ENCODE peak calls at places on chromosomes 1 and 21, in seven cellular contexts. One of them, this sample, is unnamed.

GRCh38 chr1:25641931-25642611 is 25.5 kb downstream of the MAN1C1 start:
- DNase-seq in RPMI8226: peak
- DNase-seq in CMK: no peak
- DNase-seq in HuH-7.5: no peak
- DNase-seq in NCI-H510A treated with DMSO at 0.1 percent for 48 hours: no peak
- DNase-seq in MCF 10A: peak
- DNase-seq in LoVo: no peak
- DNase-seq in this sample: no peak

GRCh38 chr1:98975113-98975512 is 29.5 kb downstream of the PLPPR5 start:
- DNase-seq in RPMI8226: no peak
- DNase-seq in MCF 10A: no peak
- DNase-seq in HuH-7.5: no peak
- DNase-seq in NCI-H510A treated with DMSO at 0.1 percent for 48 hours: no peak
- DNase-seq in CMK: no peak
- DNase-seq in LoVo: no peak
- DNase-seq in this sample: peak

GRCh38 chr1:116360435-116361173 is 12.4 kb upstream of the ATP1A1 start:
- DNase-seq in HuH-7.5: no peak
- DNase-seq in CMK: no peak
- DNase-seq in NCI-H510A treated with DMSO at 0.1 percent for 48 hours: no peak
- DNase-seq in MCF 10A: peak
- DNase-seq in LoVo: no peak
- DNase-seq in RPMI8226: no peak
- DNase-seq in this sample: no peak

GRCh38 chr1:92211166-92211565 is 6.5 kb upstream of the C1orf146 start:
- DNase-seq in MCF 10A: peak
- DNase-seq in NCI-H510A treated with DMSO at 0.1 percent for 48 hours: no peak
- DNase-seq in LoVo: no peak
- DNase-seq in CMK: no peak
- DNase-seq in HuH-7.5: no peak
- DNase-seq in RPMI8226: no peak
- DNase-seq in this sample: no peak

GRCh38 chr1:176626572-176627061 is 163.6 kb downstream of the PAPPA2 start:
- DNase-seq in NCI-H510A treated with DMSO at 0.1 percent for 48 hours: no peak
- DNase-seq in CMK: no peak
- DNase-seq in RPMI8226: no peak
- DNase-seq in HuH-7.5: no peak
- DNase-seq in MCF 10A: no peak
- DNase-seq in LoVo: no peak
- DNase-seq in this sample: no peak

GRCh38 chr1:208154679-208155078 is 89.5 kb downstream of the PLXNA2 start:
- DNase-seq in RPMI8226: no peak
- DNase-seq in HuH-7.5: no peak
- DNase-seq in LoVo: no peak
- DNase-seq in CMK: no peak
- DNase-seq in NCI-H510A treated with DMSO at 0.1 percent for 48 hours: no peak
- DNase-seq in MCF 10A: no peak
- DNase-seq in this sample: no peak

GRCh38 chr1:169809370-169810095 is 14.8 kb upstream of the METTL18 start:
- DNase-seq in CMK: peak
- DNase-seq in RPMI8226: peak
- DNase-seq in NCI-H510A treated with DMSO at 0.1 percent for 48 hours: peak
- DNase-seq in HuH-7.5: peak
- DNase-seq in MCF 10A: peak
- DNase-seq in LoVo: peak
- DNase-seq in this sample: peak

GRCh38 chr1:66924756-66925557 is at the start of the genes DNAI4 and MIER1:
- DNase-seq in CMK: peak
- DNase-seq in NCI-H510A treated with DMSO at 0.1 percent for 48 hours: peak
- DNase-seq in HuH-7.5: peak
- DNase-seq in RPMI8226: peak
- DNase-seq in MCF 10A: peak
- DNase-seq in LoVo: peak
- DNase-seq in this sample: peak

GRCh38 chr1:61389926-61390845 is 307.8 kb downstream of the NFIA start:
- DNase-seq in NCI-H510A treated with DMSO at 0.1 percent for 48 hours: no peak
- DNase-seq in RPMI8226: no peak
- DNase-seq in HuH-7.5: no peak
- DNase-seq in MCF 10A: no peak
- DNase-seq in CMK: no peak
- DNase-seq in LoVo: no peak
- DNase-seq in this sample: no peak

GRCh38 chr1:29986986-29987385 is 736.4 kb downstream of the MATN1 start:
- DNase-seq in LoVo: no peak
- DNase-seq in HuH-7.5: no peak
- DNase-seq in CMK: no peak
- DNase-seq in MCF 10A: no peak
- DNase-seq in NCI-H510A treated with DMSO at 0.1 percent for 48 hours: no peak
- DNase-seq in RPMI8226: no peak
- DNase-seq in this sample: no peak

GRCh38 chr1:167196185-167196584 is 24.5 kb upstream of the POU2F1 start:
- DNase-seq in MCF 10A: peak
- DNase-seq in CMK: no peak
- DNase-seq in NCI-H510A treated with DMSO at 0.1 percent for 48 hours: no peak
- DNase-seq in LoVo: no peak
- DNase-seq in HuH-7.5: no peak
- DNase-seq in RPMI8226: no peak
- DNase-seq in this sample: no peak

GRCh38 chr1:68478662-68479061 is 18.2 kb downstream of the DEPDC1 start:
- DNase-seq in NCI-H510A treated with DMSO at 0.1 percent for 48 hours: no peak
- DNase-seq in RPMI8226: no peak
- DNase-seq in MCF 10A: no peak
- DNase-seq in CMK: no peak
- DNase-seq in HuH-7.5: no peak
- DNase-seq in LoVo: no peak
- DNase-seq in this sample: no peak

GRCh38 chr1:32874860-32875793 is 4.4 kb upstream of the FNDC5 start:
- DNase-seq in HuH-7.5: no peak
- DNase-seq in RPMI8226: no peak
- DNase-seq in NCI-H510A treated with DMSO at 0.1 percent for 48 hours: no peak
- DNase-seq in MCF 10A: no peak
- DNase-seq in CMK: no peak
- DNase-seq in LoVo: no peak
- DNase-seq in this sample: no peak

GRCh38 chr1:85366391-85366790 is 90.0 kb upstream of the BCL10 start:
- DNase-seq in RPMI8226: no peak
- DNase-seq in NCI-H510A treated with DMSO at 0.1 percent for 48 hours: no peak
- DNase-seq in LoVo: no peak
- DNase-seq in CMK: no peak
- DNase-seq in MCF 10A: peak
- DNase-seq in HuH-7.5: no peak
- DNase-seq in this sample: no peak

GRCh38 chr1:213750231-213751063 is 237.3 kb upstream of the PROX1 start:
- DNase-seq in LoVo: no peak
- DNase-seq in RPMI8226: no peak
- DNase-seq in MCF 10A: no peak
- DNase-seq in NCI-H510A treated with DMSO at 0.1 percent for 48 hours: no peak
- DNase-seq in CMK: no peak
- DNase-seq in HuH-7.5: no peak
- DNase-seq in this sample: no peak

GRCh38 chr1:84259376-84259775 is 42.1 kb upstream of the SAMD13 start:
- DNase-seq in CMK: no peak
- DNase-seq in RPMI8226: no peak
- DNase-seq in HuH-7.5: no peak
- DNase-seq in NCI-H510A treated with DMSO at 0.1 percent for 48 hours: peak
- DNase-seq in MCF 10A: no peak
- DNase-seq in LoVo: no peak
- DNase-seq in this sample: no peak

GRCh38 chr1:2505461-2505994 is 20.9 kb downstream of the PANK4 start:
- DNase-seq in LoVo: no peak
- DNase-seq in HuH-7.5: no peak
- DNase-seq in RPMI8226: no peak
- DNase-seq in CMK: no peak
- DNase-seq in NCI-H510A treated with DMSO at 0.1 percent for 48 hours: no peak
- DNase-seq in MCF 10A: no peak
- DNase-seq in this sample: peak

GRCh38 chr1:206979379-206980043 is 9.3 kb upstream of the FCAMR start:
- DNase-seq in NCI-H510A treated with DMSO at 0.1 percent for 48 hours: no peak
- DNase-seq in HuH-7.5: no peak
- DNase-seq in LoVo: no peak
- DNase-seq in RPMI8226: peak
- DNase-seq in MCF 10A: peak
- DNase-seq in CMK: no peak
- DNase-seq in this sample: peak

GRCh38 chr1:208269338-208269666 is 25.1 kb upstream of the PLXNA2 start:
- DNase-seq in LoVo: no peak
- DNase-seq in CMK: no peak
- DNase-seq in RPMI8226: no peak
- DNase-seq in MCF 10A: no peak
- DNase-seq in HuH-7.5: no peak
- DNase-seq in NCI-H510A treated with DMSO at 0.1 percent for 48 hours: no peak
- DNase-seq in this sample: no peak

GRCh38 chr1:74193908-74194307 is 4.1 kb downstream of the LRRIQ3 start:
- DNase-seq in RPMI8226: no peak
- DNase-seq in NCI-H510A treated with DMSO at 0.1 percent for 48 hours: no peak
- DNase-seq in HuH-7.5: no peak
- DNase-seq in LoVo: no peak
- DNase-seq in CMK: no peak
- DNase-seq in MCF 10A: peak
- DNase-seq in this sample: no peak

GRCh38 chr21:44424608-44425306 is 30.6 kb upstream of the LRRC3 start:
- DNase-seq in HuH-7.5: no peak
- DNase-seq in LoVo: no peak
- DNase-seq in RPMI8226: no peak
- DNase-seq in MCF 10A: no peak
- DNase-seq in NCI-H510A treated with DMSO at 0.1 percent for 48 hours: no peak
- DNase-seq in CMK: no peak
- DNase-seq in this sample: no peak

GRCh38 chr1:78426398-78426797 is 64.4 kb upstream of the PTGFR start:
- DNase-seq in RPMI8226: no peak
- DNase-seq in CMK: no peak
- DNase-seq in NCI-H510A treated with DMSO at 0.1 percent for 48 hours: no peak
- DNase-seq in LoVo: no peak
- DNase-seq in MCF 10A: no peak
- DNase-seq in HuH-7.5: no peak
- DNase-seq in this sample: peak

GRCh38 chr1:54487571-54488050 is 60.4 kb upstream of the ACOT11 start:
- DNase-seq in NCI-H510A treated with DMSO at 0.1 percent for 48 hours: peak
- DNase-seq in CMK: no peak
- DNase-seq in LoVo: no peak
- DNase-seq in MCF 10A: no peak
- DNase-seq in HuH-7.5: no peak
- DNase-seq in RPMI8226: peak
- DNase-seq in this sample: peak

GRCh38 chr1:22828151-22828817 is 117.6 kb downstream of the EPHB2 start:
- DNase-seq in HuH-7.5: no peak
- DNase-seq in CMK: no peak
- DNase-seq in MCF 10A: no peak
- DNase-seq in NCI-H510A treated with DMSO at 0.1 percent for 48 hours: no peak
- DNase-seq in LoVo: no peak
- DNase-seq in RPMI8226: no peak
- DNase-seq in this sample: no peak

GRCh38 chr1:30420519-30421050 is 302.8 kb downstream of the MATN1 start:
- DNase-seq in NCI-H510A treated with DMSO at 0.1 percent for 48 hours: no peak
- DNase-seq in HuH-7.5: no peak
- DNase-seq in CMK: no peak
- DNase-seq in MCF 10A: peak
- DNase-seq in LoVo: no peak
- DNase-seq in RPMI8226: no peak
- DNase-seq in this sample: no peak

GRCh38 chr1:77605246-77606026 is 77.0 kb downstream of the ZZZ3 start:
- DNase-seq in CMK: peak
- DNase-seq in HuH-7.5: no peak
- DNase-seq in MCF 10A: peak
- DNase-seq in NCI-H510A treated with DMSO at 0.1 percent for 48 hours: peak
- DNase-seq in LoVo: peak
- DNase-seq in RPMI8226: peak
- DNase-seq in this sample: no peak

GRCh38 chr1:41239988-41240610 is 2.0 kb downstream of the SCMH1 start:
- DNase-seq in MCF 10A: peak
- DNase-seq in HuH-7.5: peak
- DNase-seq in LoVo: no peak
- DNase-seq in CMK: no peak
- DNase-seq in RPMI8226: peak
- DNase-seq in NCI-H510A treated with DMSO at 0.1 percent for 48 hours: peak
- DNase-seq in this sample: peak

GRCh38 chr1:7101187-7101586 is 315.9 kb downstream of the CAMTA1 start:
- DNase-seq in LoVo: no peak
- DNase-seq in MCF 10A: no peak
- DNase-seq in CMK: no peak
- DNase-seq in NCI-H510A treated with DMSO at 0.1 percent for 48 hours: no peak
- DNase-seq in HuH-7.5: no peak
- DNase-seq in RPMI8226: no peak
- DNase-seq in this sample: no peak

GRCh38 chr1:215636258-215636965 is 69.3 kb downstream of the KCTD3 start:
- DNase-seq in CMK: no peak
- DNase-seq in MCF 10A: peak
- DNase-seq in RPMI8226: no peak
- DNase-seq in NCI-H510A treated with DMSO at 0.1 percent for 48 hours: no peak
- DNase-seq in HuH-7.5: peak
- DNase-seq in LoVo: peak
- DNase-seq in this sample: no peak

GRCh38 chr1:55067022-55067781 is 27.9 kb downstream of the PCSK9 start:
- DNase-seq in RPMI8226: no peak
- DNase-seq in LoVo: no peak
- DNase-seq in HuH-7.5: no peak
- DNase-seq in NCI-H510A treated with DMSO at 0.1 percent for 48 hours: no peak
- DNase-seq in CMK: no peak
- DNase-seq in MCF 10A: no peak
- DNase-seq in this sample: no peak

GRCh38 chr1:231240531-231240882 is 505 bp upstream of the GNPAT start:
- DNase-seq in NCI-H510A treated with DMSO at 0.1 percent for 48 hours: no peak
- DNase-seq in LoVo: peak
- DNase-seq in HuH-7.5: no peak
- DNase-seq in MCF 10A: peak
- DNase-seq in CMK: no peak
- DNase-seq in RPMI8226: no peak
- DNase-seq in this sample: no peak

GRCh38 chr1:203644661-203645510 is 18.3 kb downstream of the ATP2B4 start:
- DNase-seq in NCI-H510A treated with DMSO at 0.1 percent for 48 hours: no peak
- DNase-seq in MCF 10A: no peak
- DNase-seq in LoVo: no peak
- DNase-seq in HuH-7.5: no peak
- DNase-seq in CMK: no peak
- DNase-seq in RPMI8226: no peak
- DNase-seq in this sample: no peak

GRCh38 chr1:42167611-42168396 is 3.3 kb upstream of the GUCA2A start:
- DNase-seq in LoVo: peak
- DNase-seq in MCF 10A: no peak
- DNase-seq in NCI-H510A treated with DMSO at 0.1 percent for 48 hours: no peak
- DNase-seq in CMK: no peak
- DNase-seq in RPMI8226: no peak
- DNase-seq in HuH-7.5: no peak
- DNase-seq in this sample: no peak

This sample was measured in DMS53.